ENCODE peak calls at places on chromosome 12, in five cellular contexts. G, F, L, U and Y are unnamed samples.

GRCh38 chr12:120276734-120277133 is 11.2 kb upstream of the PXN start:
- DNase-seq in G (no peak), F (no peak), L (no peak), U (no peak), Y (no peak)

GRCh38 chr12:5723711-5724252 is 221.3 kb downstream of the ANO2 start:
- DNase-seq in G (no peak), F (no peak), L (no peak), U (no peak), Y (no peak)

GRCh38 chr12:57272337-57273151 is 21.6 kb upstream of the STAC3 start:
- DNase-seq in G (peak; percentile 13), F (no peak), L (no peak), U (no peak), Y (peak; percentile 65)

GRCh38 chr12:110741371-110741770 is 1.3 kb downstream of the PPP1CC start:
- DNase-seq in G (no peak), F (no peak), L (peak; percentile 24), U (no peak), Y (no peak)

GRCh38 chr12:113418213-113418879 is 3.8 kb upstream of the SDSL start:
- DNase-seq in G (no peak), F (no peak), L (no peak), U (no peak), Y (no peak)

GRCh38 chr12:87274594-87275245 is 754.5 kb downstream of the C12orf50 start:
- DNase-seq in G (peak; percentile 43), F (no peak), L (no peak), U (no peak), Y (no peak)

GRCh38 chr12:76312314-76312713 is 35.9 kb downstream of the BBS10 start:
- DNase-seq in G (no peak), F (no peak), L (no peak), U (no peak), Y (no peak)

GRCh38 chr12:129079719-129080118 is 226.4 kb downstream of the GLT1D1 start:
- DNase-seq in G (no peak), F (no peak), L (no peak), U (no peak), Y (no peak)

GRCh38 chr12:32671930-32672785 is 6.9 kb upstream of the DNM1L start:
- DNase-seq in G (peak; percentile 78), F (no peak), L (peak; percentile 27), U (peak; percentile 3), Y (no peak)

GRCh38 chr12:132218915-132219314 is 74.7 kb downstream of the NOC4L start:
- DNase-seq in G (no peak), F (peak; percentile 17), L (peak; percentile 47), U (no peak), Y (peak; percentile 19)

GRCh38 chr12:26651566-26652188 is 181.3 kb downstream of the ITPR2 start:
- DNase-seq in G (peak; percentile 81), F (no peak), L (peak; percentile 19), U (no peak), Y (no peak)

GRCh38 chr12:6547987-6548386 is 7.9 kb downstream of the IFFO1 start:
- DNase-seq in G (peak; percentile 79), F (no peak), L (no peak), U (no peak), Y (peak; percentile 53)